ENCODE peak calls at places on chromosomes 12 and 14, in eight cellular contexts. I, H, B, R, J, O, Y and P are unnamed samples.

GRCh38 chr12:2168808-2169207 is 116.0 kb downstream of the CACNA1C start:
- DNase-seq in O (no peak), I (no peak), J (no peak), H (no peak), B (no peak), R (no peak), Y (peak; percentile 32), P (peak; percentile 84)

GRCh38 chr14:22977684-22978486 is 4.5 kb downstream of the AJUBA start:
- DNase-seq in H (peak; percentile 80), I (peak; percentile 73), R (no peak), O (peak; percentile 97), B (no peak), J (peak; percentile 87), Y (no peak), P (no peak)

GRCh38 chr14:22583994-22584393 is 5.0 kb downstream of the DAD1 start:
- DNase-seq in H (no peak), I (no peak), J (no peak), O (no peak), B (no peak), Y (no peak), R (no peak), P (no peak)

GRCh38 chr12:69096669-69097364 is 142.6 kb upstream of the CPSF6 start:
- DNase-seq in B (no peak), J (no peak), R (no peak), H (peak; percentile 39), O (no peak), Y (no peak), I (no peak), P (no peak)

GRCh38 chr12:62983594-62983993 is 48.6 kb upstream of the PPM1H start:
- DNase-seq in Y (peak; percentile 6), J (no peak), H (no peak), B (no peak), I (no peak), R (no peak), O (peak; percentile 7), P (peak; percentile 16)

GRCh38 chr14:54763761-54764160 is 138.9 kb downstream of the GCH1 start:
- DNase-seq in B (no peak), Y (no peak), I (no peak), R (no peak), H (no peak), O (no peak), J (no peak), P (no peak)

GRCh38 chr14:63852817-63853730 is at the start of gene SYNE2:
- DNase-seq in H (peak; percentile 92), J (peak; percentile 90), R (peak; percentile 91), B (peak; percentile 87), Y (no peak), O (peak; percentile 94), I (peak; percentile 87), P (peak; percentile 92)

GRCh38 chr12:13156277-13156676 is 40.2 kb upstream of the EMP1 start:
- DNase-seq in J (no peak), H (no peak), B (no peak), Y (no peak), I (no peak), O (no peak), R (no peak), P (no peak)

GRCh38 chr12:22126758-22127157 is 80.7 kb downstream of the CMAS start:
- DNase-seq in B (no peak), H (no peak), R (no peak), O (no peak), Y (no peak), I (no peak), J (no peak), P (no peak)

GRCh38 chr14:99603471-99603933 is 505 bp downstream of the CCDC85C start:
- DNase-seq in I (no peak), O (peak; percentile 77), Y (no peak), R (peak; percentile 64), B (no peak), J (peak; percentile 57), H (peak; percentile 59), P (peak; percentile 69)

GRCh38 chr14:91910201-91910600 is 37.3 kb downstream of the FBLN5 start:
- DNase-seq in O (no peak), I (no peak), H (no peak), Y (no peak), B (no peak), R (no peak), J (no peak), P (no peak)

GRCh38 chr12:4221157-4221556 is 52.4 kb upstream of the CCND2 start:
- DNase-seq in B (no peak), Y (no peak), H (no peak), J (no peak), I (no peak), O (no peak), R (no peak), P (no peak)

GRCh38 chr14:103061482-103061976 is 4.2 kb upstream of the CDC42BPB start:
- DNase-seq in B (no peak), H (no peak), J (no peak), O (no peak), R (no peak), Y (no peak), I (no peak), P (no peak)

GRCh38 chr14:86087377-86087776 is 557.4 kb downstream of the FLRT2 start:
- DNase-seq in I (no peak), H (peak; percentile 30), J (no peak), B (no peak), O (no peak), R (no peak), Y (no peak), P (no peak)

GRCh38 chr14:32934891-32935633 is 3.6 kb upstream of the NPAS3 start:
- DNase-seq in H (peak; percentile 32), Y (no peak), B (no peak), O (peak; percentile 57), I (no peak), R (no peak), J (peak; percentile 40), P (no peak)

GRCh38 chr12:1377681-1378080 is 216.7 kb downstream of the FBXL14 start:
- DNase-seq in I (no peak), R (no peak), B (no peak), O (no peak), Y (no peak), H (no peak), J (no peak), P (no peak)

GRCh38 chr12:46369474-46370379 is 2.8 kb downstream of the SLC38A2 start:
- DNase-seq in O (no peak), Y (no peak), J (no peak), B (no peak), I (no peak), H (peak; percentile 50), R (no peak), P (no peak)

GRCh38 chr14:42023452-42023851 is 416.8 kb downstream of the LRFN5 start:
- DNase-seq in I (no peak), Y (no peak), O (no peak), H (no peak), B (no peak), J (no peak), R (no peak), P (no peak)

GRCh38 chr12:19125325-19125724 is 4.2 kb upstream of the PLEKHA5 start:
- DNase-seq in I (no peak), B (no peak), O (no peak), J (no peak), Y (no peak), R (no peak), H (no peak), P (no peak)

GRCh38 chr12:114054982-114055381 is 88.9 kb upstream of the RBM19 start:
- DNase-seq in R (no peak), J (no peak), O (no peak), H (no peak), I (no peak), Y (no peak), B (no peak), P (no peak)

GRCh38 chr12:122081697-122082221 is 3.2 kb downstream of the MLXIP start:
- DNase-seq in J (no peak), O (no peak), I (peak; percentile 57), H (peak; percentile 62), B (no peak), R (no peak), Y (no peak), P (peak; percentile 63)
- H3K4me1 ChIP-seq in J (peaks cover 14% of the 10 kb centered on the region), O (peaks cover 19% of the 10 kb centered on the region), I (peaks cover 67% of the 10 kb centered on the region), H (peaks cover 47% of the 10 kb centered on the region), B (peaks cover 62% of the 10 kb centered on the region), R (peaks cover 7% of the 10 kb centered on the region), Y (peaks cover 17% of the 10 kb centered on the region), P (peaks cover 47% of the 10 kb centered on the region)

DNA sequence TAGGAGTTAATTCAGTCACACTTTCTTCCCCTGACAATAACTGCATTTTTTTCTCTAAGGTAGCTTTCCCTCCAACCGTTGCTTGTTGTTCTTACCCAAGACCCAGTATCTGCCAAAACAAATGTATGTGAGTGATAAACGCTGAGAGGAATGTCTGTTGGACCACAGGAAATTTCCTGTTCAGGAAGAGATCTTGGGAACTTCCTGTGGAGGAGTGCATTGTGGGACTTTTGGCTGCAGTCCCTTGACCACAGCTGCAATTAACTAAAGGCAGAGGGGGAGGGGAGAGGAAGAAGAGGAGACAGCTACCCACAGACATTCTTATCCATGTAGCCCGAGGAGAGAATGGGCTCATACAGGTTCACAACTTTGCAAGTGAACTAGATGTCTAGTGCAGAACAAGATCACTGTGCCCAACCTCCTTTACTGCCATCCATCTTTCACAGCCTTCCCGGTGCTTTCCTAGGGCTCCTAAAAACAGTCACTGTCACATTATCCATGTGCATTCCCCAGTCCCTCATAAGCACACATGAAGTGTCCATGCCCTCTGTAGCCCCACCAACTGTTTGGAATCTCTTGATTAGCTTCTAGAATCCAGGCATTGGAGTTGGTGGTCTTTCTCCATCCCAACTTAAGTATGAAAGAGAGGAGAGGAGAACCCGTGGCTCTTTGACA is 149.5 kb downstream of the ETV6 start:
- DNase-seq in B (no peak), Y (no peak), R (no peak), O (no peak), J (no peak), H (peak; percentile 48), I (peak; percentile 51), P (no peak)
- H3K4me1 ChIP-seq in B (peaks cover 39% of the 10 kb centered on the region), Y (peaks cover 28% of the 10 kb centered on the region), R (peaks cover 4% of the 10 kb centered on the region), O (peaks cover 17% of the 10 kb centered on the region), J (peaks cover 37% of the 10 kb centered on the region), H (no peaks in the 10 kb centered on the region), I (peaks cover 51% of the 10 kb centered on the region), P (peaks cover 27% of the 10 kb centered on the region)

GRCh38 chr12:116138781-116139180 is 138.7 kb downstream of the MED13L start:
- DNase-seq in Y (no peak), B (no peak), I (no peak), O (no peak), H (no peak), R (no peak), J (no peak), P (no peak)
- H3K4me1 ChIP-seq in Y (peaks cover 34% of the 10 kb centered on the region), B (peaks cover 69% of the 10 kb centered on the region), I (peaks cover 63% of the 10 kb centered on the region), O (peaks cover 20% of the 10 kb centered on the region), H (peaks cover 77% of the 10 kb centered on the region), R (peaks cover 45% of the 10 kb centered on the region), J (peaks cover 45% of the 10 kb centered on the region), P (peaks cover 23% of the 10 kb centered on the region)

GRCh38 chr12:97557116-97557515 is 94.5 kb downstream of the RMST start:
- DNase-seq in R (no peak), H (no peak), Y (no peak), J (no peak), B (no peak), O (no peak), I (no peak), P (no peak)

GRCh38 chr12:97561321-97562230 is 99.0 kb downstream of the RMST start:
- DNase-seq in I (no peak), H (no peak), R (no peak), O (no peak), J (no peak), B (no peak), Y (no peak), P (no peak)

GRCh38 chr12:97556201-97556824 is 93.7 kb downstream of the RMST start:
- DNase-seq in Y (no peak), H (peak; percentile 28), J (peak; percentile 25), O (peak; percentile 31), I (peak; percentile 18), R (peak; percentile 14), B (no peak), P (no peak)

GRCh38 chr12:97560766-97561165 is 98.2 kb downstream of the RMST start:
- DNase-seq in I (no peak), O (peak; percentile 13), Y (no peak), H (no peak), B (no peak), J (no peak), R (no peak), P (no peak)

GRCh38 chr12:97560359-97560758 is 97.8 kb downstream of the RMST start:
- DNase-seq in J (no peak), Y (no peak), B (no peak), H (no peak), O (peak; percentile 76), I (no peak), R (no peak), P (no peak)
- H3K4me1 ChIP-seq in J (peaks cover 21% of the 10 kb centered on the region), Y (no peaks in the 10 kb centered on the region), B (no peaks in the 10 kb centered on the region), H (peaks cover 11% of the 10 kb centered on the region), O (peaks cover 83% of the 10 kb centered on the region), I (peaks cover 6% of the 10 kb centered on the region), R (no peaks in the 10 kb centered on the region), P (no peaks in the 10 kb centered on the region)